ENCODE peak calls at places on chromosomes 2 and 18, in nine cellular contexts. C is upper lobe of right lung; G is adipocyte; W is stimulated activated CD4-positive, alpha-beta T cell treated with anti-CD3 and anti-CD28 coated beads, Interleukin-2, amount 100 ng/mL, for 48 hours; T is hippocampal formation; L is AG04449; Q is epithelial cell of esophagus; H is Kasumi-1; R is head of caudate nucleus. J is an unnamed sample.

GRCh38 chr18:22691988-22692710 is 241.0 kb upstream of the RBBP8 start:
- DNase-seq in R (no peak), Q (peak), H (peak), G (peak), C (no peak), W (no peak), T (no peak), L (peak), J (peak)

GRCh38 chr2:96512341-96512740 is 7.2 kb upstream of the NEURL3 start:
- DNase-seq in L (no peak), T (no peak), W (no peak), C (no peak), Q (no peak), R (no peak), H (no peak), G (no peak), J (no peak)

GRCh38 chr18:41745166-41746049 is 209.6 kb upstream of the PIK3C3 start:
- DNase-seq in R (peak), T (no peak), L (no peak), Q (peak), W (peak), C (no peak), G (peak), H (peak), J (peak)

GRCh38 chr2:41216978-41217377 is 765.1 kb upstream of the SLC8A1 start:
- DNase-seq in C (no peak), G (no peak), W (no peak), Q (no peak), L (no peak), T (no peak), R (no peak), H (no peak), J (no peak)

GRCh38 chr18:10388380-10388779 is 66.1 kb upstream of the APCDD1 start:
- DNase-seq in T (no peak), Q (no peak), C (no peak), G (no peak), W (no peak), R (no peak), L (no peak), H (no peak), J (no peak)

GRCh38 chr2:241984658-241985057 is 115.1 kb downstream of the RTP5 start:
- DNase-seq in W (no peak), R (no peak), T (no peak), G (no peak), H (no peak), L (no peak), C (no peak), Q (no peak), J (no peak)

GRCh38 chr2:173981520-173981919 is 16.3 kb upstream of the SP3 start:
- DNase-seq in T (no peak), G (no peak), R (no peak), Q (no peak), W (no peak), H (no peak), C (no peak), L (no peak), J (no peak)

GRCh38 chr2:173644146-173644545 is 289.5 kb downstream of the CDCA7 start:
- DNase-seq in Q (peak), H (no peak), W (no peak), G (peak), L (no peak), C (no peak), T (no peak), R (no peak), J (peak)

GRCh38 chr2:226607379-226607778 is 192.2 kb downstream of the IRS1 start:
- DNase-seq in Q (no peak), R (no peak), L (no peak), C (no peak), G (no peak), W (no peak), T (no peak), H (no peak), J (no peak)

GRCh38 chr2:37168217-37168981 is 11.6 kb upstream of the EIF2AK2 start:
- DNase-seq in W (no peak), T (no peak), L (no peak), R (peak), C (no peak), Q (peak), H (peak), G (peak), J (peak)

GRCh38 chr2:225002656-225003045 is 39.6 kb downstream of the DOCK10 start:
- DNase-seq in H (no peak), C (no peak), T (no peak), L (no peak), W (no peak), G (no peak), R (no peak), Q (peak), J (peak)

GRCh38 chr2:127174176-127174575 is 45.9 kb downstream of the CYP27C1 start:
- DNase-seq in H (no peak), C (no peak), L (no peak), G (peak), R (peak), T (no peak), W (no peak), Q (no peak), J (no peak)

GRCh38 chr2:108573070-108573469 is 38.8 kb downstream of the LIMS1 start:
- DNase-seq in L (no peak), Q (peak), H (no peak), R (no peak), T (no peak), W (no peak), G (peak), C (no peak), J (no peak)

GRCh38 chr2:58640042-58640441 is 398.9 kb upstream of the FANCL start:
- DNase-seq in G (no peak), T (no peak), W (no peak), C (no peak), L (no peak), Q (no peak), R (no peak), H (no peak), J (no peak)

GRCh38 chr2:145460151-145460550 is 940.2 kb upstream of the ZEB2 start:
- DNase-seq in Q (no peak), W (no peak), T (no peak), C (no peak), R (no peak), L (no peak), H (no peak), G (no peak), J (no peak)

GRCh38 chr2:108124733-108125132 is 115.0 kb upstream of the SULT1C3 start:
- DNase-seq in R (no peak), Q (peak), W (no peak), L (no peak), T (no peak), H (no peak), C (no peak), G (no peak), J (no peak)

GRCh38 chr2:33322099-33322498 is 154.3 kb upstream of the RASGRP3 start:
- DNase-seq in R (no peak), Q (no peak), L (peak), T (no peak), C (no peak), G (peak), H (no peak), W (no peak), J (no peak)

GRCh38 chr18:48127546-48128105 is 197.2 kb upstream of the SMAD2 start:
- DNase-seq in Q (no peak), T (no peak), C (no peak), W (no peak), L (no peak), R (no peak), G (no peak), H (no peak), J (no peak)